ENCODE peak calls at places on chromosomes 1 and 21, in five cellular contexts. R is naive thymus-derived CD8-positive, alpha-beta T cell; A is left kidney; D is PC-9; Y is fibroblast of lung. S is an unnamed sample.

GRCh38 chr1:117014209-117014608 is 12.6 kb downstream of the CD101 start:
- DNase-seq in D (no peak), R (no peak), Y (no peak), A (no peak), S (peak)

GRCh38 chr1:223462047-223462446 is 68.8 kb downstream of the CCDC185 start:
- DNase-seq in A (no peak), D (no peak), Y (no peak), R (no peak), S (no peak)

GRCh38 chr1:196875935-196876334 is 11.9 kb upstream of the CFHR4 start:
- DNase-seq in Y (no peak), D (no peak), R (no peak), A (peak), S (no peak)

GRCh38 chr1:30379684-30380624 is 343.4 kb downstream of the MATN1 start:
- DNase-seq in Y (peak), D (no peak), R (peak), A (peak), S (peak)

GRCh38 chr1:111032295-111032897 is 68.7 kb upstream of the LRIF1 start:
- DNase-seq in A (peak), Y (peak), R (peak), D (peak), S (peak)

GRCh38 chr1:171486048-171486519 is 754 bp downstream of the PRRC2C start:
- DNase-seq in D (peak), A (peak), R (peak), Y (peak), S (peak)

GRCh38 chr1:165828581-165829329 is 1.3 kb downstream of the UCK2 start:
- DNase-seq in Y (peak), R (no peak), A (peak), D (peak), S (peak)

GRCh38 chr1:203167026-203167912 is 8.4 kb downstream of the MYBPH start:
- DNase-seq in R (no peak), Y (no peak), A (peak), D (no peak), S (peak)

GRCh38 chr1:221772107-221772506 is 30.2 kb upstream of the DUSP10 start:
- DNase-seq in D (peak), R (no peak), Y (peak), A (no peak), S (no peak)

GRCh38 chr1:91402023-91402422 is 2.6 kb downstream of the HFM1 start:
- DNase-seq in Y (peak), R (peak), D (no peak), A (peak), S (peak)

GRCh38 chr21:45601551-45601950 is 42.0 kb upstream of the PCBP3 start:
- DNase-seq in R (no peak), A (no peak), Y (no peak), D (no peak), S (no peak)

GRCh38 chr1:159261311-159261710 is 40.8 kb upstream of the FCER1A start:
- DNase-seq in D (no peak), A (no peak), R (no peak), Y (no peak), S (no peak)

GRCh38 chr1:204363335-204364114 is 3.8 kb upstream of the PLEKHA6 start:
- DNase-seq in Y (peak), A (peak), R (peak), D (peak), S (peak)

GRCh38 chr1:198607714-198608113 is 31.1 kb upstream of the PTPRC start:
- DNase-seq in A (no peak), Y (no peak), R (no peak), D (no peak), S (no peak)

GRCh38 chr1:145871994-145872411 is 13.1 kb upstream of the PIAS3 start:
- DNase-seq in R (peak), Y (peak), A (peak), D (no peak), S (peak)

GRCh38 chr1:234998174-234998741 is 130.4 kb downstream of the TOMM20 start:
- DNase-seq in R (no peak), D (peak), Y (peak), A (peak), S (peak)

GRCh38 chr1:162145280-162145965 is 75.9 kb downstream of the NOS1AP start:
- DNase-seq in R (no peak), A (peak), D (peak), Y (peak), S (peak)

GRCh38 chr1:15429701-15430149 is 8.5 kb upstream of the CTRC start:
- DNase-seq in D (peak), R (no peak), A (no peak), Y (peak), S (peak)

GRCh38 chr1:225480825-225481434 is 53.1 kb upstream of the LBR start:
- DNase-seq in Y (peak), D (peak), R (peak), A (peak), S (peak)

GRCh38 chr1:203077367-203077766 is 8.4 kb downstream of the MYOG start:
- DNase-seq in R (no peak), D (no peak), A (no peak), Y (no peak), S (no peak)

GRCh38 chr1:7885513-7886298 is 32.8 kb upstream of the UTS2 start:
- DNase-seq in R (no peak), Y (no peak), A (peak), D (no peak), S (peak)

GRCh38 chr1:228725178-228725577 is 10.1 kb upstream of the RHOU start:
- DNase-seq in R (no peak), Y (no peak), A (no peak), D (no peak), S (no peak)

GRCh38 chr1:38014724-38015424 is 2.3 kb downstream of the UTP11 start:
- DNase-seq in A (no peak), Y (no peak), R (no peak), D (no peak), S (no peak)

GRCh38 chr1:61399192-61399591 is 316.8 kb downstream of the NFIA start:
- DNase-seq in D (no peak), R (no peak), A (peak), Y (no peak), S (no peak)

GRCh38 chr1:40987439-40988276 is 8.2 kb downstream of the CTPS1 start:
- DNase-seq in R (no peak), Y (no peak), D (no peak), A (no peak), S (no peak)

GRCh38 chr1:10714337-10715114 is 81.9 kb downstream of the CASZ1 start:
- DNase-seq in D (no peak), Y (no peak), A (no peak), R (no peak), S (peak)

GRCh38 chr1:236809133-236809532 is 14.0 kb downstream of the MTR start:
- DNase-seq in A (no peak), R (no peak), Y (peak), D (no peak), S (no peak)

GRCh38 chr1:1554926-1555915 is 14.8 kb upstream of the TMEM240 start:
- DNase-seq in R (no peak), Y (peak), A (peak), D (no peak), S (peak)

GRCh38 chr1:248851390-248851789 is 7.5 kb downstream of the ZNF692 start:
- DNase-seq in A (no peak), D (no peak), Y (no peak), R (no peak), S (no peak)

GRCh38 chr21:38303300-38303699 is 46.5 kb downstream of the KCNJ15 start:
- DNase-seq in D (no peak), R (no peak), A (peak), Y (peak), S (peak)

GRCh38 chr1:205274041-205274691 is 46.4 kb downstream of the TMCC2 start:
- DNase-seq in Y (no peak), R (no peak), D (no peak), A (peak), S (peak)

GRCh38 chr1:64393790-64394189 is 76.1 kb upstream of the CACHD1 start:
- DNase-seq in D (no peak), A (no peak), R (no peak), Y (no peak), S (no peak)

GRCh38 chr21:39218082-39218409 is 34.8 kb upstream of the PSMG1 start:
- DNase-seq in Y (no peak), R (no peak), D (no peak), A (no peak), S (no peak)

GRCh38 chr1:8517579-8518489 is 199.9 kb downstream of the SLC45A1 start:
- DNase-seq in D (no peak), R (peak), Y (peak), A (peak), S (no peak)

GRCh38 chr1:10796029-10796944 is at the start of gene CASZ1:
- DNase-seq in R (no peak), Y (peak), D (peak), A (peak), S (peak)

GRCh38 chr1:53553734-53554509 is 94.7 kb downstream of the DMRTB1 start:
- DNase-seq in Y (no peak), R (no peak), D (no peak), A (no peak), S (peak)

S was measured in kidney tubule cell.